ENCODE peak calls at places on chromosomes 3 and 15, in seven cellular contexts. M is ovary, P is endodermal cell, Z is pancreas, G is tibial artery, A is DND-41, V is SK-N-SH. E is an unnamed sample.

GRCh38 chr15:36658905-36659304 is 79.5 kb downstream of the CDIN1 start:
- DNase-seq in M (no peak), P (no peak), Z (no peak), G (no peak), A (no peak), V (no peak), E (no peak)

GRCh38 chr3:83813176-83813575 is 1145.6 kb upstream of the CADM2 start:
- DNase-seq in M (no peak), P (no peak), Z (no peak), G (no peak), A (no peak), V (no peak), E (no peak)

GRCh38 chr3:66722675-66723074 is 221.9 kb upstream of the LRIG1 start:
- DNase-seq in M (peak; percentile 76), P (no peak), Z (no peak), G (peak; percentile 69), A (no peak), V (no peak), E (peak; percentile 20)

GRCh38 chr3:28940530-28940929 is 340.3 kb upstream of the RBMS3 start:
- DNase-seq in M (peak; percentile 48), P (no peak), Z (no peak), G (peak; percentile 50), A (no peak), V (no peak), E (no peak)

GRCh38 chr3:59248976-59249375 is 199.2 kb upstream of the CFAP20DC start:
- DNase-seq in M (no peak), P (no peak), Z (no peak), G (no peak), A (no peak), V (no peak), E (no peak)

GRCh38 chr15:88847144-88847543 is 43.9 kb downstream of the ACAN start:
- DNase-seq in M (no peak), P (no peak), Z (no peak), G (no peak), A (no peak), V (no peak), E (no peak)

GRCh38 chr15:96851613-96852012 is 521.1 kb downstream of the NR2F2 start:
- DNase-seq in M (no peak), P (no peak), Z (no peak), G (peak; percentile 22), A (no peak), V (no peak), E (no peak)

GRCh38 chr15:63509933-63510547 is 5.6 kb downstream of the USP3 start:
- DNase-seq in M (no peak), P (no peak), Z (no peak), G (no peak), A (no peak), V (no peak), E (no peak)

GRCh38 chr15:89164712-89165211 is 56.6 kb downstream of the RLBP1 start:
- DNase-seq in M (no peak), P (no peak), Z (no peak), G (no peak), A (no peak), V (no peak), E (no peak)

GRCh38 chr15:43196760-43197548 is 11.8 kb downstream of the CCNDBP1 start:
- DNase-seq in M (no peak), P (no peak), Z (no peak), G (no peak), A (no peak), V (no peak), E (no peak)

GRCh38 chr15:42157981-42158765 is 1.7 kb upstream of the PLA2G4F start:
- DNase-seq in M (no peak), P (no peak), Z (no peak), G (no peak), A (no peak), V (no peak), E (no peak)

GRCh38 chr3:44988073-44988472 is 12.0 kb downstream of the EXOSC7 start:
- DNase-seq in M (no peak), P (no peak), Z (no peak), G (no peak), A (no peak), V (peak; percentile 34), E (no peak)

GRCh38 chr15:63576441-63576840 is 20.7 kb upstream of the FBXL22 start:
- DNase-seq in M (no peak), P (no peak), Z (no peak), G (no peak), A (no peak), V (peak; percentile 24), E (no peak)

GRCh38 chr3:99960941-99961340 is 143.3 kb downstream of the CMSS1 start:
- DNase-seq in M (no peak), P (no peak), Z (no peak), G (no peak), A (no peak), V (no peak), E (no peak)

GRCh38 chr3:46931631-46932441 is 44.7 kb downstream of the CCDC12 start:
- DNase-seq in M (peak; percentile 58), P (no peak), Z (peak; percentile 58), G (peak; percentile 53), A (no peak), V (peak; percentile 43), E (peak; percentile 61)

GRCh38 chr3:131403216-131403895 is 21.8 kb downstream of the NUDT16 start:
- DNase-seq in M (no peak), P (no peak), Z (peak; percentile 45), G (no peak), A (no peak), V (no peak), E (no peak)

GRCh38 chr15:94592495-94592894 is 361.1 kb downstream of the MCTP2 start:
- DNase-seq in M (no peak), P (no peak), Z (no peak), G (no peak), A (no peak), V (no peak), E (no peak)

GRCh38 chr15:89359471-89360293 is 25.1 kb upstream of the POLG start:
- DNase-seq in M (no peak), P (no peak), Z (no peak), G (no peak), A (no peak), V (no peak), E (no peak)

GRCh38 chr3:123076496-123077418 is 9.9 kb downstream of the PDIA5 start:
- DNase-seq in M (peak; percentile 82), P (peak; percentile 24), Z (no peak), G (peak; percentile 82), A (no peak), V (peak; percentile 45), E (peak; percentile 65)

GRCh38 chr15:22735781-22736180 is 50.7 kb upstream of the NIPA1 start:
- DNase-seq in M (no peak), P (no peak), Z (no peak), G (no peak), A (no peak), V (no peak), E (no peak)

GRCh38 chr3:11290743-11291680 is 18.8 kb downstream of the ATG7 start:
- DNase-seq in M (no peak), P (no peak), Z (no peak), G (no peak), A (peak; percentile 61), V (no peak), E (no peak)

GRCh38 chr3:10459954-10460754 is 45.2 kb downstream of the ATP2B2 start:
- DNase-seq in M (no peak), P (peak; percentile 99), Z (no peak), G (no peak), A (peak; percentile 92), V (no peak), E (peak; percentile 66)

GRCh38 chr3:115766587-115767492 is 143.5 kb downstream of the GAP43 start:
- DNase-seq in M (no peak), P (peak; percentile 51), Z (no peak), G (no peak), A (no peak), V (no peak), E (no peak)

GRCh38 chr3:184786271-184787010 is 25.5 kb upstream of the VPS8 start:
- DNase-seq in M (peak; percentile 68), P (no peak), Z (no peak), G (peak; percentile 72), A (no peak), V (peak; percentile 25), E (peak; percentile 64)
- H3K4me3 ChIP-seq in M (no peak overlapping the region), P (no peak overlapping the region), Z (no peak overlapping the region), G (peak overlapping the region; percentile 39), A (no peak overlapping the region), V (no peak overlapping the region), E (peak overlapping the region; percentile 20)

DNA sequence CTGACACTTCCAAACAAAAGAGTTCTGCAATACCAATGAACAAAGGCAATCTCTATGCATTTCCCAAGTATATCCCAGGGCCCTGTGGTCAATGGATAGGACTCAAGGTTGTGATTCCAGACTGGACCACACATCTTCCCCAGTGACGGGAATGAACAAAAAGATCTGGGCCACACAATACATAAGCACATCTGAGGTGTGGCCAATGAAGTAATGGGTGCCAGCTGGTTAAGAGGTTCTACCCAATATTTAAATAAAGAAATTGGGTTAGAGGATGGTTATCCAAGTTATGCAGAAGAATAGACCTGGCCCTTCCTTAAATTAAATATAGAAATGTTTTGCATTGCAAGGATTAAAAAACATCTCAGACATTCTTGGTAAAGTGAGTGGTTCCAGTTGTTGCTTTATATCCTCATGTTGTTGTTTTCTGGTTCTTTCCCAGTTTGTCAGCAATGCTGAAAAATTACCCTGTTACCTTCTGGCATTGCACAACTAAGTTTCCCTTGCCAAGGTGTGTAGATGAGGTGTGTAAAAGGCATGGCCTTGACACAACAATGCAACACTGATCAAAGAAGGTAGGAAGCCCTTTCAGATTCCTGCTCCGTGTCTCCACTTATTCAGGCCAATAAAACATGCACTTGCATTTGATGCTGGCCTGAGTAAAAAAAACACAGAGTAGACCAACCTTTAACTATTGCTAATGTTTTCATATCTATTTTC is 86.5 kb downstream of the PRICKLE2 start:
- DNase-seq in M (no peak), P (peak; percentile 7), Z (no peak), G (no peak), A (no peak), V (no peak), E (no peak)
- H3K4me1 ChIP-seq in M (peaks cover 5% of the 10 kb centered on the region), P (peaks cover 7% of the 10 kb centered on the region), Z (no peaks in the 10 kb centered on the region), G (peaks cover 20% of the 10 kb centered on the region), A (no peaks in the 10 kb centered on the region), V (peaks cover 18% of the 10 kb centered on the region), E (no peaks in the 10 kb centered on the region)

GRCh38 chr3:43181202-43181910 is 75.5 kb upstream of the POMGNT2 start:
- DNase-seq in M (no peak), P (peak; percentile 22), Z (no peak), G (no peak), A (no peak), V (no peak), E (no peak)

GRCh38 chr3:43176666-43177065 is 70.8 kb upstream of the POMGNT2 start:
- DNase-seq in M (no peak), P (peak; percentile 31), Z (no peak), G (no peak), A (no peak), V (peak; percentile 30), E (no peak)

GRCh38 chr3:43180027-43180426 is 74.1 kb upstream of the POMGNT2 start:
- DNase-seq in M (no peak), P (peak; percentile 31), Z (no peak), G (no peak), A (peak; percentile 27), V (no peak), E (no peak)

GRCh38 chr3:43177092-43177491 is 71.2 kb upstream of the POMGNT2 start:
- DNase-seq in M (no peak), P (peak; percentile 28), Z (no peak), G (no peak), A (no peak), V (no peak), E (no peak)

GRCh38 chr3:43178891-43179366 is 73.0 kb upstream of the POMGNT2 start:
- DNase-seq in M (no peak), P (peak; percentile 20), Z (no peak), G (no peak), A (no peak), V (no peak), E (no peak)
- H3K27ac ChIP-seq in M (no peak overlapping the region), P (no peak overlapping the region), Z (peak overlapping the region; percentile 69), G (no peak overlapping the region), A (no peak overlapping the region), V (no peak overlapping the region), E (peak overlapping the region; percentile 47)

GRCh38 chr3:186322761-186323160 is 39.3 kb downstream of the DGKG start:
- DNase-seq in M (no peak), P (no peak), Z (no peak), G (no peak), A (no peak), V (peak; percentile 35), E (peak; percentile 35)
- H3K4me3 ChIP-seq in M (no peak overlapping the region), P (no peak overlapping the region), Z (no peak overlapping the region), G (no peak overlapping the region), A (no peak overlapping the region), V (no peak overlapping the region), E (no peak overlapping the region)

E was measured in heart right ventricle.